ENCODE peak calls at places on chromosomes 12 and 14, in eight cellular contexts. S is KG1; U is substantia nigra; W is left ventricle myocardium inferior; E is upper lobe of right lung; R is AG09319; N is stimulated activated CD8-positive, alpha-beta memory T cell treated with anti-CD3 and anti-CD28 coated beads, Interleukin-2, amount 100 ng/mL, for 48 hours; A is lung. Z is an unnamed sample.
A peak's percentile ranks its signal among the peaks of the same experiment; 100 is the strongest.

GRCh38 chr14:99229654-99230215 is 42.3 kb downstream of the BCL11B start:
- DNase-seq in S (no peak), U (no peak), W (no peak), E (no peak), R (no peak), N (no peak), A (no peak), Z (no peak)

GRCh38 chr12:58915634-58916033 is 4.7 kb downstream of the LRIG3 start:
- DNase-seq in S (no peak), U (no peak), W (peak; percentile 29), E (no peak), R (no peak), N (no peak), A (no peak), Z (peak; percentile 43)

GRCh38 chr14:105050551-105050897 is 14.7 kb downstream of the GPR132 start:
- DNase-seq in S (no peak), U (no peak), W (no peak), E (peak; percentile 86), R (no peak), N (no peak), A (peak; percentile 73), Z (peak; percentile 66)

GRCh38 chr12:96289067-96289466 is 94.9 kb downstream of the ELK3 start:
- DNase-seq in S (no peak), U (no peak), W (no peak), E (no peak), R (no peak), N (no peak), A (no peak), Z (no peak)

GRCh38 chr12:101671157-101671791 is 26.2 kb upstream of the CHPT1 start:
- DNase-seq in S (peak; percentile 57), U (no peak), W (peak; percentile 17), E (no peak), R (no peak), N (no peak), A (peak; percentile 37), Z (no peak)

GRCh38 chr14:90136904-90137303 is 75.1 kb downstream of the KCNK13 start:
- DNase-seq in S (no peak), U (no peak), W (no peak), E (no peak), R (no peak), N (no peak), A (no peak), Z (no peak)

GRCh38 chr12:25714219-25714984 is 161.3 kb upstream of the LMNTD1 start:
- DNase-seq in S (no peak), U (no peak), W (no peak), E (no peak), R (no peak), N (no peak), A (no peak), Z (no peak)

GRCh38 chr12:57456145-57456700 is 1.1 kb downstream of the INHBE start:
- DNase-seq in S (no peak), U (no peak), W (no peak), E (no peak), R (no peak), N (no peak), A (no peak), Z (no peak)

GRCh38 chr14:52640137-52640536 is 55.2 kb downstream of the ERO1A start:
- DNase-seq in S (no peak), U (no peak), W (no peak), E (no peak), R (no peak), N (no peak), A (no peak), Z (no peak)

GRCh38 chr14:39265032-39265431 is 31.3 kb downstream of the MIA2 start:
- DNase-seq in S (no peak), U (no peak), W (no peak), E (no peak), R (no peak), N (no peak), A (no peak), Z (no peak)

GRCh38 chr12:7101694-7102131 is 7.3 kb downstream of the C1RL start:
- DNase-seq in S (no peak), U (no peak), W (no peak), E (peak; percentile 45), R (no peak), N (no peak), A (no peak), Z (peak; percentile 53)

GRCh38 chr12:2613674-2614073 is 181.1 kb upstream of the FKBP4 start:
- DNase-seq in S (no peak), U (no peak), W (no peak), E (no peak), R (peak; percentile 91), N (peak; percentile 30), A (no peak), Z (no peak)

GRCh38 chr12:131312793-131313545 is 359.3 kb downstream of the ADGRD1 start:
- DNase-seq in S (no peak), U (no peak), W (no peak), E (no peak), R (no peak), N (no peak), A (no peak), Z (no peak)

GRCh38 chr12:74776378-74776777 is 238.7 kb downstream of the ATXN7L3B start:
- DNase-seq in S (no peak), U (no peak), W (no peak), E (no peak), R (no peak), N (no peak), A (no peak), Z (no peak)

GRCh38 chr12:54987611-54988231 is 3.2 kb upstream of the TESPA1 start:
- DNase-seq in S (no peak), U (no peak), W (no peak), E (no peak), R (no peak), N (no peak), A (no peak), Z (no peak)

GRCh38 chr14:26081043-26081442 is 516.8 kb downstream of the NOVA1 start:
- DNase-seq in S (no peak), U (no peak), W (no peak), E (no peak), R (no peak), N (no peak), A (no peak), Z (no peak)

GRCh38 chr14:78259831-78260230 is 89.7 kb downstream of the NRXN3 start:
- DNase-seq in S (no peak), U (no peak), W (no peak), E (no peak), R (no peak), N (no peak), A (no peak), Z (no peak)

GRCh38 chr12:66092559-66093269 is 37.8 kb downstream of the LLPH start:
- DNase-seq in S (no peak), U (no peak), W (no peak), E (no peak), R (no peak), N (no peak), A (no peak), Z (no peak)

GRCh38 chr14:54730156-54730961 is 163.4 kb downstream of the SAMD4A start:
- DNase-seq in S (peak; percentile 13), U (no peak), W (no peak), E (no peak), R (peak; percentile 73), N (no peak), A (no peak), Z (no peak)

GRCh38 chr12:115660211-115660805 is 617.2 kb downstream of the MED13L start:
- DNase-seq in S (no peak), U (no peak), W (peak; percentile 39), E (no peak), R (no peak), N (no peak), A (no peak), Z (no peak)

GRCh38 chr12:52023182-52023975 is 16.6 kb downstream of the TAMALIN start:
- DNase-seq in S (no peak), U (peak; percentile 77), W (peak; percentile 89), E (peak; percentile 95), R (no peak), N (peak; percentile 90), A (peak; percentile 90), Z (peak; percentile 95)

GRCh38 chr12:32273712-32274111 is 125.6 kb upstream of the FGD4 start:
- DNase-seq in S (no peak), U (no peak), W (peak; percentile 16), E (no peak), R (no peak), N (peak; percentile 9), A (no peak), Z (no peak)

GRCh38 chr14:94011795-94012194 is 14.3 kb upstream of the OTUB2 start:
- DNase-seq in S (no peak), U (no peak), W (no peak), E (no peak), R (no peak), N (no peak), A (no peak), Z (no peak)

GRCh38 chr14:104359969-104360442 is 219.6 kb upstream of the C14orf180 start:
- DNase-seq in S (no peak), U (no peak), W (no peak), E (peak; percentile 50), R (no peak), N (no peak), A (no peak), Z (peak; percentile 33)

GRCh38 chr12:51923506-51924365 is 16.4 kb downstream of the ACVRL1 start:
- DNase-seq in S (no peak), U (peak; percentile 7), W (peak; percentile 76), E (peak; percentile 85), R (no peak), N (peak; percentile 55), A (peak; percentile 52), Z (peak; percentile 86)

GRCh38 chr12:91777268-91777997 is 368.2 kb downstream of the BTG1 start:
- DNase-seq in S (no peak), U (no peak), W (no peak), E (no peak), R (no peak), N (no peak), A (no peak), Z (no peak)

GRCh38 chr12:11660624-11661023 is 11.2 kb downstream of the ETV6 start:
- DNase-seq in S (no peak), U (no peak), W (no peak), E (no peak), R (no peak), N (no peak), A (no peak), Z (no peak)

GRCh38 chr12:112711507-112711906 is 80.0 kb upstream of the RPH3A start:
- DNase-seq in S (no peak), U (no peak), W (no peak), E (no peak), R (no peak), N (no peak), A (no peak), Z (no peak)

Z was measured in Right ventricle myocardium superior.